ENCODE peak calls at places on chromosomes 1 and 21, in six cellular contexts. K, F, T, I, L and Z are unnamed samples.

GRCh38 chr1:5941671-5942070 is 50.6 kb downstream of the NPHP4 start:
- DNase-seq in K (no peak), F (no peak), T (no peak), I (no peak), L (no peak), Z (no peak)

GRCh38 chr21:35077975-35078374 is 28.9 kb upstream of the RUNX1 start:
- DNase-seq in K (no peak), F (no peak), T (no peak), I (no peak), L (no peak), Z (no peak)

GRCh38 chr1:191851799-191852595 is 306.3 kb upstream of the RGS18 start:
- DNase-seq in K (no peak), F (no peak), T (no peak), I (peak; percentile 19), L (no peak), Z (no peak)

GRCh38 chr1:196309386-196309785 is 298.9 kb downstream of the KCNT2 start:
- DNase-seq in K (no peak), F (no peak), T (no peak), I (peak; percentile 63), L (peak; percentile 49), Z (no peak)

GRCh38 chr1:50474859-50475809 is 51.9 kb upstream of the DMRTA2 start:
- DNase-seq in K (no peak), F (no peak), T (no peak), I (peak; percentile 34), L (no peak), Z (no peak)

GRCh38 chr21:41566500-41567014 is 58.6 kb upstream of the TMPRSS2 start:
- DNase-seq in K (no peak), F (no peak), T (no peak), I (no peak), L (no peak), Z (no peak)

GRCh38 chr1:5129746-5130355 is 475.4 kb downstream of the AJAP1 start:
- DNase-seq in K (no peak), F (no peak), T (no peak), I (no peak), L (no peak), Z (no peak)

GRCh38 chr1:201480231-201481003 is 11.4 kb upstream of the PHLDA3 start:
- DNase-seq in K (no peak), F (no peak), T (peak; percentile 84), I (peak; percentile 82), L (peak; percentile 76), Z (no peak)

GRCh38 chr1:156600733-156601121 is 552 bp downstream of the GPATCH4 start:
- DNase-seq in K (no peak), F (no peak), T (no peak), I (peak; percentile 47), L (peak; percentile 26), Z (no peak)

GRCh38 chr1:15885701-15886612 is 38.5 kb downstream of the SPEN start:
- DNase-seq in K (peak; percentile 87), F (no peak), T (peak; percentile 99), I (peak; percentile 84), L (peak; percentile 97), Z (peak; percentile 56)

GRCh38 chr1:91872560-91873081 is 13.3 kb downstream of the TGFBR3 start:
- DNase-seq in K (no peak), F (no peak), T (no peak), I (no peak), L (peak; percentile 40), Z (no peak)

GRCh38 chr1:54945393-54945936 is 35.0 kb upstream of the TMEM61 start:
- DNase-seq in K (no peak), F (no peak), T (no peak), I (no peak), L (no peak), Z (no peak)

GRCh38 chr21:15729674-15730483 is at the start of gene USP25:
- DNase-seq in K (peak; percentile 81), F (peak; percentile 61), T (peak; percentile 93), I (peak; percentile 70), L (peak; percentile 92), Z (no peak)

GRCh38 chr1:200925821-200926220 is 31.1 kb downstream of the INAVA start:
- DNase-seq in K (no peak), F (no peak), T (no peak), I (no peak), L (no peak), Z (no peak)

GRCh38 chr1:182784556-182785171 is 4.9 kb upstream of the NPL start:
- DNase-seq in K (no peak), F (no peak), T (no peak), I (peak; percentile 62), L (peak; percentile 74), Z (no peak)

GRCh38 chr1:102919659-102920058 is 188.7 kb downstream of the COL11A1 start:
- DNase-seq in K (no peak), F (no peak), T (no peak), I (no peak), L (no peak), Z (no peak)

GRCh38 chr1:3481836-3482589 is 27.5 kb downstream of the ARHGEF16 start:
- DNase-seq in K (no peak), F (no peak), T (no peak), I (no peak), L (no peak), Z (no peak)